ENCODE peak calls at places on chromosomes 6 and 20, in ten cellular contexts. R, S, Q, Z, U, I, N, J, Y and L are unnamed samples.

GRCh38 chr6:133017581-133017980 is 203.2 kb downstream of the RPS12 start:
- DNase-seq in R (no peak), Y (no peak), Q (no peak), Z (peak), U (no peak), I (no peak), J (no peak), N (no peak), S (no peak), L (no peak)

GRCh38 chr20:59004493-59004762 is 2.6 kb downstream of the CTSZ start:
- DNase-seq in J (no peak), Z (no peak), U (no peak), Q (no peak), I (no peak), S (no peak), N (peak), R (no peak), Y (peak), L (peak)

GRCh38 chr6:44470746-44471145 is 83.2 kb downstream of the CDC5L start:
- DNase-seq in Y (no peak), J (no peak), U (no peak), I (no peak), Z (no peak), R (no peak), S (no peak), N (no peak), Q (no peak), L (no peak)

GRCh38 chr6:12371641-12372146 is 81.5 kb downstream of the EDN1 start:
- DNase-seq in N (no peak), Y (no peak), S (no peak), J (no peak), U (no peak), Z (no peak), R (peak), I (no peak), Q (no peak), L (no peak)

GRCh38 chr6:11830105-11830504 is 51.5 kb upstream of the ADTRP start:
- DNase-seq in Q (no peak), I (no peak), Z (no peak), Y (no peak), N (no peak), S (no peak), U (no peak), R (no peak), J (no peak), L (no peak)

GRCh38 chr6:110509617-110510231 is 33.3 kb upstream of the SLC22A16 start:
- DNase-seq in S (no peak), N (peak), Y (no peak), Q (peak), U (peak), I (no peak), Z (peak), R (peak), J (no peak), L (no peak)

GRCh38 chr6:53048431-53049195 is 16.6 kb upstream of the FBXO9 start:
- DNase-seq in U (no peak), J (peak), Z (peak), S (no peak), I (no peak), Q (peak), N (no peak), R (no peak), Y (no peak), L (no peak)

GRCh38 chr20:50305636-50306477 is 115.2 kb downstream of the CEBPB start:
- DNase-seq in N (peak), R (peak), I (no peak), Z (peak), Y (peak), Q (no peak), U (no peak), J (no peak), S (no peak), L (no peak)

GRCh38 chr20:23647346-23647745 is 9.6 kb upstream of the CST3 start:
- DNase-seq in U (no peak), S (no peak), N (no peak), Z (no peak), Q (no peak), I (no peak), R (no peak), Y (no peak), J (no peak), L (no peak)

GRCh38 chr6:169212436-169212835 is 41.2 kb downstream of the THBS2 start:
- DNase-seq in N (no peak), I (no peak), S (no peak), J (no peak), R (no peak), Q (no peak), Y (no peak), Z (no peak), U (no peak), L (no peak)

GRCh38 chr6:167566711-167567141 is 241.8 kb downstream of the TTLL2 start:
- DNase-seq in I (no peak), Z (no peak), Y (no peak), R (no peak), U (no peak), S (no peak), N (no peak), J (no peak), Q (no peak), L (no peak)

GRCh38 chr6:32045811-32046449 is 7.7 kb downstream of the CYP21A2 start:
- DNase-seq in J (peak), R (no peak), I (no peak), Z (no peak), S (no peak), N (peak), Q (no peak), Y (no peak), U (no peak), L (no peak)

GRCh38 chr6:129499871-129500219 is 210.1 kb downstream of the ARHGAP18 start:
- DNase-seq in N (no peak), Z (no peak), Y (no peak), Q (no peak), J (no peak), I (no peak), S (no peak), U (no peak), R (no peak), L (no peak)

GRCh38 chr20:61569836-61570235 is 317.8 kb downstream of the CDH4 start:
- DNase-seq in I (peak), Z (no peak), N (no peak), Q (no peak), R (no peak), Y (no peak), J (no peak), U (no peak), S (no peak), L (no peak)

GRCh38 chr20:17024513-17025105 is 202.2 kb upstream of the PCSK2 start:
- DNase-seq in N (no peak), U (no peak), Y (no peak), R (peak), Q (no peak), S (peak), Z (no peak), I (peak), J (no peak), L (no peak)

GRCh38 chr20:11716239-11716944 is 201.3 kb upstream of the BTBD3 start:
- DNase-seq in N (no peak), J (no peak), R (peak), I (peak), S (peak), Z (peak), Y (no peak), Q (peak), U (no peak), L (no peak)

GRCh38 chr6:7150381-7151064 is 42.8 kb downstream of the RREB1 start:
- DNase-seq in I (peak), N (no peak), J (no peak), Y (no peak), R (no peak), Z (no peak), S (peak), Q (no peak), U (no peak), L (no peak)

DNA sequence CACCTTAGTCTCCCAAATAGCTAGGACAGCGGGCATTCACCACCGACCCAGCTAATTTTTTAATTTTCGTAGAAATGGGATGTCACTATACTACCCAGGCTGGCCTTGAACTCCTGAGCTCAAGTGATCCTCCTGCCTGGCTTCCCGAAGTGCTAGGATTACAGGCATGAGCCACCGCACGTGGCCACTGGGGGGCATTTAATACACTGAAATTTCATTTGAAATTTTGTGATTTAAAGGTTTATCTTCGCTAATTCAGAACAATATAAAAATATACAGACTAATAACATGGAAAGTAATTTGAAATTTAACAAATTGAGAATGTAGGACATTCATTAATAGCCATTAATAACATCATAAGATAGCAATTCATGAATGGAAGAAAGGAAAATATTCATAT is 20.5 kb upstream of the TBC1D32 start:
- DNase-seq in S (peak), N (peak), Y (no peak), Q (no peak), J (no peak), I (no peak), U (no peak), Z (peak), R (no peak), L (no peak)
- TF ChIP-seq CTCF in S (no peak), N (peak), Y (no peak), Q (peak), J (peak), I (peak), U (no peak), Z (peak), R (peak), L (no peak)

GRCh38 chr6:122154912-122155516 is 244.4 kb upstream of the HSF2 start:
- DNase-seq in R (peak), I (no peak), N (peak), U (no peak), Q (no peak), J (no peak), Z (peak), Y (peak), S (peak), L (no peak)
- TF ChIP-seq CTCF in R (no peak), I (no peak), N (no peak), U (no peak), Q (no peak), J (no peak), Z (no peak), Y (no peak), S (no peak), L (no peak)

DNA sequence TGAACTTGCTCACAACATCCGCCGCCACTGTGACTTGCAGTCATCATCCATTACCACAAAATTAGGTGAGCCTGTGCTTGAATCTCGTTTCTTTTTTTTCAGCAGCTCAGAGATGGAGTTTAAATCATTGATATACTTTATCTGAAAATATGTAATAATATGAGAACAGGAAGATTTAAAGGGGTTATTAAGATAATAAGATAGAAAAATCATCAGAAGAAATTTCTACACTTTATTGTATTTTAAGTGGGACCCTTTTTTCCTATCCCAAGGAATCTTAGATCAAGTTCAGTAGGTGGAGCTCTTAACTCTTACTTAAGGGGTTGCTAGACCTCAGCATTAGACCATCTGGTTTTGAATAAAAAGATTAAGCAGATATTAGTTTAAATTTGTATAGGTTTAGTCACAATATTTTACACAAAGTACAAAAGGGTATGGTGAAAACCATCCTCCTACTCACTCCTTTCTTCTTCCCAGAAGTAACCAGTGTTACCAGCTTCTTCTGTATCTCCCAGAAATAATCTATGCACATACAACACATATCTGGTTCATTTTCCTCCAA is 9.4 kb upstream of the NCOA7 start:
- DNase-seq in Y (peak), R (peak), Q (no peak), S (no peak), I (no peak), J (peak), Z (peak), U (no peak), N (no peak), L (no peak)
- TF ChIP-seq CTCF in Y (no peak), R (peak), Q (no peak), S (no peak), I (no peak), J (peak), Z (peak), U (no peak), N (no peak), L (no peak)

DNA sequence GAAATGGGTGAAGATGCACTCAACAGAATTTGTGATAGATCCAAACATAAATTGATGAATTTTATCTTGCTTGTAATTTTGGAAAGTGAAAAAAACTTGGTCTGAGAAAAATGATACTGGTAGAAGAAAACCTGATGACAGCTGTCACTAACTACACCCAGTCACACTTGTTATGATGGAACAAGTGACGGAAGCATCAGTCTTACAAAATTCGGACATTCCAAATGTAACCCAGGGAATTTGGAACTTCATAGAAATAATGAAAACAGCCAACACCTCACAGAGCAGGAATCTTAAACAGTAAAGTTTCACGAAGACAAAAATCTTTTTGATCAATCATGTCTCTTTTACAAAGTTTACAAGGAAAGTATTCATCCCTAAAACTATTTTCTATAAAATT is 123.9 kb downstream of the RIN2 start:
- DNase-seq in J (no peak), R (no peak), Z (no peak), N (no peak), S (no peak), U (no peak), Q (no peak), Y (no peak), I (no peak), L (no peak)
- TF ChIP-seq CTCF in J (no peak), R (no peak), Z (no peak), N (no peak), S (no peak), U (no peak), Q (no peak), Y (no peak), I (no peak), L (no peak)

DNA sequence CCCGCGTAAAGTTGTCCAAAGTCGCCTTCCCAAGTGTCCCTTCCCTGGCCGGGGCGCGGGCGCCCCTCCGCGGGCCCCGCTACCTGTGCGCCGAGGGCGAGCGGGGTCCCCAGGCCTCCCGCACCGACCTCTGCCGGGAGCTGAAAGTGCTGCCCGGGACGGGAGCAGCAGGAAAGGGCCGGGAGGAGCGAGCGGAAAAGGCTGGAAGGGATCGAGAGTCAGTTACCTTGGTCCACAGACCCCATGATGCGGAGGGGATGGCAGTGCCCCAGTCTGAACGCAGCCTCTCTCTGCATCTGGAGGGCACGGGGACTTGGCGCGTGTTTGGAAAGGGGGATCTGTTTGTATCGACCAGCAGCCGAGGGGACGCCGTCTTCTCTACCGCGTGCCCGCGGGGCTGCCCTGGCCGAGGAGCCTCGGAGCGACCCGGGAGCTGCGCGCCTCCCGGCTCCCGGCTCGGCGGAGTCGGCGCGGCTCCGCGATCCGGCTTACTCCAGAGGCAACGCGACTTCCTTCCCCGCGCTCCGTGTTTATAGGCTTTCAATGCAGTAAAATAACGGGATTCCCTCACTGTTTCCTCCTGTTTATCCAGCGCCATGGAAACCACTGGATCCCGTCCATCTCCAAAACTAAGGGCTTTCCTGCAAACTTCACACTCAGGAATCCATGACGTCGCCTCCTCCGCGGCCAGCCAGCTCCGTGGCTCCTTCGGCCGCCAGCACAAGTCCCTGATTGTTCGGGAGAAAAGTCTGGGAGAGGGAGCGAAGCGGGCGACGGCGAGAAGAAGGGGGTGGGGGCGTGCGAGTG is 20.0 kb upstream of the NFATC2 start:
- DNase-seq in I (peak), J (peak), Q (peak), U (peak), Y (peak), Z (peak), R (peak), N (peak), S (peak), L (peak)
- TF ChIP-seq CTCF in I (peak), J (no peak), Q (no peak), U (no peak), Y (no peak), Z (no peak), R (peak), N (no peak), S (no peak), L (no peak)